ENCODE peak calls at places on chromosomes 5 and 9, in five cellular contexts. One of them, this sample, is unnamed.

GRCh38 chr9:110844121-110844520 is 175.5 kb downstream of the MUSK start:
- DNase-seq in lung: no peak
- DNase-seq in mucosa of gallbladder: no peak
- DNase-seq in NCI-H446 treated with DMSO at 0.1 percent for 48 hours: no peak
- DNase-seq in GM06990: no peak
- DNase-seq in this sample: no peak

GRCh38 chr5:91499943-91500531 is 116.9 kb upstream of the ARRDC3 start:
- DNase-seq in NCI-H446 treated with DMSO at 0.1 percent for 48 hours: peak
- DNase-seq in lung: no peak
- DNase-seq in mucosa of gallbladder: no peak
- DNase-seq in GM06990: peak
- DNase-seq in this sample: no peak

GRCh38 chr9:128120741-128121465 is 6.6 kb downstream of the PTGES2 start:
- DNase-seq in NCI-H446 treated with DMSO at 0.1 percent for 48 hours: no peak
- DNase-seq in GM06990: no peak
- DNase-seq in lung: no peak
- DNase-seq in mucosa of gallbladder: no peak
- DNase-seq in this sample: no peak

GRCh38 chr5:125961150-125961549 is 462.1 kb upstream of the GRAMD2B start:
- DNase-seq in NCI-H446 treated with DMSO at 0.1 percent for 48 hours: no peak
- DNase-seq in mucosa of gallbladder: no peak
- DNase-seq in GM06990: peak
- DNase-seq in lung: no peak
- DNase-seq in this sample: no peak

GRCh38 chr9:114613087-114613486 is 2.0 kb downstream of the TMEM268 start:
- DNase-seq in mucosa of gallbladder: no peak
- DNase-seq in NCI-H446 treated with DMSO at 0.1 percent for 48 hours: no peak
- DNase-seq in lung: no peak
- DNase-seq in GM06990: no peak
- DNase-seq in this sample: no peak

GRCh38 chr9:36793277-36793676 is 220.6 kb downstream of the MELK start:
- DNase-seq in NCI-H446 treated with DMSO at 0.1 percent for 48 hours: no peak
- DNase-seq in lung: no peak
- DNase-seq in mucosa of gallbladder: no peak
- DNase-seq in GM06990: no peak
- DNase-seq in this sample: no peak

GRCh38 chr9:37229455-37229854 is 109.1 kb downstream of the ZCCHC7 start:
- DNase-seq in NCI-H446 treated with DMSO at 0.1 percent for 48 hours: no peak
- DNase-seq in mucosa of gallbladder: no peak
- DNase-seq in lung: no peak
- DNase-seq in GM06990: no peak
- DNase-seq in this sample: no peak

GRCh38 chr9:69023650-69024049 is 9.7 kb upstream of the PRKACG start:
- DNase-seq in mucosa of gallbladder: no peak
- DNase-seq in NCI-H446 treated with DMSO at 0.1 percent for 48 hours: no peak
- DNase-seq in GM06990: no peak
- DNase-seq in lung: no peak
- DNase-seq in this sample: no peak

GRCh38 chr5:22238047-22238446 is 615.1 kb downstream of the CDH12 start:
- DNase-seq in mucosa of gallbladder: no peak
- DNase-seq in lung: no peak
- DNase-seq in NCI-H446 treated with DMSO at 0.1 percent for 48 hours: no peak
- DNase-seq in GM06990: no peak
- DNase-seq in this sample: no peak

GRCh38 chr9:136787690-136788400 is 3.3 kb upstream of the TMEM141 start:
- DNase-seq in NCI-H446 treated with DMSO at 0.1 percent for 48 hours: no peak
- DNase-seq in GM06990: no peak
- DNase-seq in mucosa of gallbladder: peak
- DNase-seq in lung: peak
- DNase-seq in this sample: peak

GRCh38 chr5:154138701-154139100 is 51.8 kb upstream of the GALNT10 start:
- DNase-seq in NCI-H446 treated with DMSO at 0.1 percent for 48 hours: peak
- DNase-seq in GM06990: no peak
- DNase-seq in lung: peak
- DNase-seq in mucosa of gallbladder: peak
- DNase-seq in this sample: no peak

GRCh38 chr9:129363216-129363873 is 185.3 kb upstream of the IER5L start:
- DNase-seq in lung: no peak
- DNase-seq in NCI-H446 treated with DMSO at 0.1 percent for 48 hours: no peak
- DNase-seq in GM06990: no peak
- DNase-seq in mucosa of gallbladder: no peak
- DNase-seq in this sample: no peak

GRCh38 chr5:35058395-35058794 is 10.6 kb upstream of the AGXT2 start:
- DNase-seq in lung: no peak
- DNase-seq in mucosa of gallbladder: no peak
- DNase-seq in NCI-H446 treated with DMSO at 0.1 percent for 48 hours: no peak
- DNase-seq in GM06990: peak
- DNase-seq in this sample: no peak

GRCh38 chr5:126477681-126478117 is 54.5 kb downstream of the GRAMD2B start:
- DNase-seq in GM06990: no peak
- DNase-seq in mucosa of gallbladder: no peak
- DNase-seq in lung: no peak
- DNase-seq in NCI-H446 treated with DMSO at 0.1 percent for 48 hours: no peak
- DNase-seq in this sample: no peak

GRCh38 chr9:12923472-12924009 is 148.7 kb downstream of the LURAP1L start:
- DNase-seq in GM06990: no peak
- DNase-seq in lung: peak
- DNase-seq in NCI-H446 treated with DMSO at 0.1 percent for 48 hours: peak
- DNase-seq in mucosa of gallbladder: peak
- DNase-seq in this sample: no peak

GRCh38 chr9:70552561-70552960 is 138.1 kb upstream of the KLF9 start:
- DNase-seq in NCI-H446 treated with DMSO at 0.1 percent for 48 hours: no peak
- DNase-seq in mucosa of gallbladder: no peak
- DNase-seq in GM06990: no peak
- DNase-seq in lung: no peak
- DNase-seq in this sample: no peak

This sample was measured in GF-D8.